ENCODE peak calls at places on chromosome 2, in seven cellular contexts. U, A, H, F, M, K and T are unnamed samples.

GRCh38 chr2:237687666-237688065 is 60.3 kb downstream of the LRRFIP1 start:
- DNase-seq in K (no peak), A (peak; percentile 99), F (peak; percentile 94), M (peak; percentile 91), H (peak; percentile 97), U (no peak), T (peak; percentile 96)

GRCh38 chr2:112923237-112923966 is 12.4 kb downstream of the IL37 start:
- DNase-seq in K (no peak), A (no peak), U (no peak), F (no peak), M (no peak), H (no peak), T (no peak)

GRCh38 chr2:138922973-138923563 is 142.9 kb upstream of the NXPH2 start:
- DNase-seq in F (no peak), M (no peak), U (no peak), H (peak; percentile 6), K (no peak), A (peak; percentile 42), T (peak; percentile 1)

GRCh38 chr2:160492401-160493226 is 993 bp downstream of the RBMS1 start:
- DNase-seq in K (peak; percentile 88), F (peak; percentile 67), U (peak; percentile 58), M (peak; percentile 86), A (peak; percentile 66), H (peak; percentile 64), T (no peak)

GRCh38 chr2:10761591-10761990 is 40.2 kb downstream of the ATP6V1C2 start:
- DNase-seq in H (no peak), K (no peak), F (no peak), U (no peak), A (no peak), M (no peak), T (no peak)

GRCh38 chr2:99659874-99660273 is 170.1 kb upstream of the REV1 start:
- DNase-seq in F (no peak), H (no peak), U (no peak), M (peak; percentile 69), A (no peak), K (no peak), T (no peak)

GRCh38 chr2:47019991-47020681 is 104.5 kb upstream of the MCFD2 start:
- DNase-seq in A (no peak), H (no peak), K (no peak), M (no peak), U (no peak), F (no peak), T (no peak)

GRCh38 chr2:128485761-128486639 is 167.3 kb upstream of the HS6ST1 start:
- DNase-seq in A (no peak), H (no peak), M (no peak), K (no peak), F (no peak), U (no peak), T (no peak)

GRCh38 chr2:199958014-199958413 is 2.6 kb downstream of the MAIP1 start:
- DNase-seq in U (no peak), K (no peak), A (no peak), H (no peak), F (no peak), M (no peak), T (no peak)